ENCODE peak calls at places on chromosomes 11 and 22, in nine cellular contexts. One of them, this sample, is unnamed.

GRCh38 chr22:45225732-45226560 is 14.7 kb downstream of the KIAA0930 start:
- DNase-seq in cardiac septum: no peak
- DNase-seq in caudate nucleus: no peak
- DNase-seq in frontal cortex: no peak
- DNase-seq in natural killer cell: no peak
- DNase-seq in GM12865: no peak
- DNase-seq in DMS153: no peak
- DNase-seq in astrocyte of the spinal cord: no peak
- DNase-seq in NCI-H1092: no peak
- DNase-seq in this sample: no peak

GRCh38 chr11:126529037-126529436 is 173.6 kb downstream of the ST3GAL4 start:
- DNase-seq in natural killer cell: no peak
- DNase-seq in DMS153: no peak
- DNase-seq in NCI-H1092: no peak
- DNase-seq in caudate nucleus: no peak
- DNase-seq in GM12865: no peak
- DNase-seq in cardiac septum: no peak
- DNase-seq in frontal cortex: no peak
- DNase-seq in astrocyte of the spinal cord: no peak
- DNase-seq in this sample: no peak

GRCh38 chr22:18088825-18089568 is 11.2 kb downstream of the PEX26 start:
- DNase-seq in cardiac septum: no peak
- DNase-seq in GM12865: peak
- DNase-seq in astrocyte of the spinal cord: no peak
- DNase-seq in natural killer cell: no peak
- DNase-seq in NCI-H1092: no peak
- DNase-seq in frontal cortex: no peak
- DNase-seq in caudate nucleus: no peak
- DNase-seq in DMS153: no peak
- DNase-seq in this sample: no peak

GRCh38 chr11:134578807-134579708 is 167.0 kb upstream of the B3GAT1 start:
- DNase-seq in GM12865: no peak
- DNase-seq in natural killer cell: no peak
- DNase-seq in astrocyte of the spinal cord: no peak
- DNase-seq in cardiac septum: peak
- DNase-seq in frontal cortex: no peak
- DNase-seq in DMS153: peak
- DNase-seq in caudate nucleus: no peak
- DNase-seq in NCI-H1092: no peak
- DNase-seq in this sample: peak

GRCh38 chr22:23251445-23252093 is 71.3 kb downstream of the BCR start:
- DNase-seq in NCI-H1092: no peak
- DNase-seq in caudate nucleus: no peak
- DNase-seq in cardiac septum: no peak
- DNase-seq in GM12865: peak
- DNase-seq in frontal cortex: no peak
- DNase-seq in natural killer cell: no peak
- DNase-seq in DMS153: no peak
- DNase-seq in astrocyte of the spinal cord: no peak
- DNase-seq in this sample: no peak

GRCh38 chr11:97862021-97862420 is 1158.7 kb upstream of the CNTN5 start:
- DNase-seq in cardiac septum: no peak
- DNase-seq in frontal cortex: no peak
- DNase-seq in astrocyte of the spinal cord: no peak
- DNase-seq in NCI-H1092: no peak
- DNase-seq in natural killer cell: no peak
- DNase-seq in DMS153: no peak
- DNase-seq in caudate nucleus: no peak
- DNase-seq in GM12865: no peak
- DNase-seq in this sample: no peak

GRCh38 chr11:102234779-102235439 is 82.4 kb upstream of the BIRC3 start:
- DNase-seq in cardiac septum: no peak
- DNase-seq in DMS153: no peak
- DNase-seq in astrocyte of the spinal cord: peak
- DNase-seq in frontal cortex: no peak
- DNase-seq in NCI-H1092: no peak
- DNase-seq in GM12865: no peak
- DNase-seq in natural killer cell: no peak
- DNase-seq in caudate nucleus: no peak
- DNase-seq in this sample: no peak

GRCh38 chr11:35030716-35031213 is 108.2 kb upstream of the CD44 start:
- DNase-seq in astrocyte of the spinal cord: peak
- DNase-seq in cardiac septum: peak
- DNase-seq in NCI-H1092: no peak
- DNase-seq in caudate nucleus: no peak
- DNase-seq in GM12865: peak
- DNase-seq in natural killer cell: no peak
- DNase-seq in DMS153: no peak
- DNase-seq in frontal cortex: no peak
- DNase-seq in this sample: no peak

GRCh38 chr22:32106930-32107329 is 52.2 kb downstream of the C22orf42 start:
- DNase-seq in NCI-H1092: no peak
- DNase-seq in astrocyte of the spinal cord: peak
- DNase-seq in cardiac septum: no peak
- DNase-seq in GM12865: peak
- DNase-seq in DMS153: no peak
- DNase-seq in frontal cortex: no peak
- DNase-seq in caudate nucleus: no peak
- DNase-seq in natural killer cell: no peak
- DNase-seq in this sample: no peak

GRCh38 chr11:100805509-100806199 is 118.6 kb downstream of the ARHGAP42 start:
- DNase-seq in DMS153: no peak
- DNase-seq in astrocyte of the spinal cord: peak
- DNase-seq in caudate nucleus: no peak
- DNase-seq in cardiac septum: no peak
- DNase-seq in GM12865: no peak
- DNase-seq in frontal cortex: no peak
- DNase-seq in NCI-H1092: no peak
- DNase-seq in natural killer cell: no peak
- DNase-seq in this sample: no peak

GRCh38 chr22:20741634-20742581 is 32.0 kb upstream of the SERPIND1 start:
- DNase-seq in NCI-H1092: no peak
- DNase-seq in GM12865: peak
- DNase-seq in natural killer cell: no peak
- DNase-seq in caudate nucleus: no peak
- DNase-seq in cardiac septum: no peak
- DNase-seq in astrocyte of the spinal cord: peak
- DNase-seq in DMS153: no peak
- DNase-seq in frontal cortex: peak
- DNase-seq in this sample: peak

GRCh38 chr22:37337204-37337943 is 55.1 kb downstream of the CYTH4 start:
- DNase-seq in NCI-H1092: no peak
- DNase-seq in frontal cortex: no peak
- DNase-seq in astrocyte of the spinal cord: peak
- DNase-seq in DMS153: no peak
- DNase-seq in natural killer cell: no peak
- DNase-seq in GM12865: no peak
- DNase-seq in caudate nucleus: no peak
- DNase-seq in cardiac septum: no peak
- DNase-seq in this sample: no peak

GRCh38 chr11:131666617-131667016 is 296.2 kb downstream of the NTM start:
- DNase-seq in cardiac septum: no peak
- DNase-seq in frontal cortex: no peak
- DNase-seq in DMS153: no peak
- DNase-seq in caudate nucleus: no peak
- DNase-seq in natural killer cell: no peak
- DNase-seq in NCI-H1092: no peak
- DNase-seq in astrocyte of the spinal cord: peak
- DNase-seq in GM12865: no peak
- DNase-seq in this sample: no peak

GRCh38 chr11:132588366-132588765 is 943.9 kb downstream of the OPCML start:
- DNase-seq in natural killer cell: no peak
- DNase-seq in NCI-H1092: no peak
- DNase-seq in frontal cortex: no peak
- DNase-seq in astrocyte of the spinal cord: no peak
- DNase-seq in cardiac septum: no peak
- DNase-seq in GM12865: no peak
- DNase-seq in caudate nucleus: no peak
- DNase-seq in DMS153: no peak
- DNase-seq in this sample: no peak

GRCh38 chr11:84655729-84656128 is 971.4 kb downstream of the DLG2 start:
- DNase-seq in caudate nucleus: no peak
- DNase-seq in DMS153: no peak
- DNase-seq in astrocyte of the spinal cord: no peak
- DNase-seq in GM12865: no peak
- DNase-seq in cardiac septum: no peak
- DNase-seq in frontal cortex: no peak
- DNase-seq in NCI-H1092: no peak
- DNase-seq in natural killer cell: no peak
- DNase-seq in this sample: no peak

GRCh38 chr11:9936754-9937153 is 272.9 kb downstream of the SWAP70 start:
- DNase-seq in cardiac septum: no peak
- DNase-seq in GM12865: no peak
- DNase-seq in natural killer cell: no peak
- DNase-seq in astrocyte of the spinal cord: no peak
- DNase-seq in DMS153: no peak
- DNase-seq in frontal cortex: no peak
- DNase-seq in caudate nucleus: no peak
- DNase-seq in NCI-H1092: no peak
- DNase-seq in this sample: no peak

This sample was measured in NCI-H1694.